ENCODE peak calls at places on chromosomes 12 and 14, in eight cellular contexts. I is HTR-8/SVneo, B is nucleus accumbens, O is kidney tubule cell, S is adipocyte, C is iris pigment epithelial cell, J is NCI-H1105 treated with DMSO at 0.1 percent for 48 hours, Z is left kidney. K is an unnamed sample.

GRCh38 chr12:75452675-75453330 is 27.8 kb upstream of the GLIPR1 start:
- DNase-seq in I (no peak), B (no peak), O (peak; percentile 57), S (peak; percentile 33), C (peak; percentile 77), J (no peak), Z (no peak), K (no peak)

GRCh38 chr12:18158774-18159557 is 69.0 kb upstream of the RERGL start:
- DNase-seq in I (no peak), B (no peak), O (peak; percentile 44), S (peak; percentile 68), C (peak; percentile 14), J (peak; percentile 33), Z (peak; percentile 57), K (no peak)

GRCh38 chr12:80763874-80764273 is 47.2 kb downstream of the MYF5 start:
- DNase-seq in I (peak; percentile 5), B (no peak), O (peak; percentile 45), S (peak; percentile 86), C (peak; percentile 65), J (peak; percentile 71), Z (peak; percentile 77), K (no peak)

GRCh38 chr14:26526132-26526531 is 71.7 kb downstream of the NOVA1 start:
- DNase-seq in I (no peak), B (no peak), O (peak; percentile 38), S (peak; percentile 79), C (no peak), J (no peak), Z (no peak), K (no peak)

GRCh38 chr12:128111951-128112350 is 155.0 kb upstream of the TMEM132C start:
- DNase-seq in I (no peak), B (no peak), O (no peak), S (no peak), C (no peak), J (no peak), Z (peak; percentile 25), K (no peak)

GRCh38 chr12:65878540-65878939 is 54.3 kb downstream of the HMGA2 start:
- DNase-seq in I (no peak), B (no peak), O (peak; percentile 59), S (no peak), C (no peak), J (no peak), Z (peak; percentile 75), K (no peak)

GRCh38 chr12:47779943-47780504 is 7.0 kb downstream of the SLC48A1 start:
- DNase-seq in I (no peak), B (no peak), O (no peak), S (no peak), C (no peak), J (no peak), Z (no peak), K (no peak)

GRCh38 chr12:94718114-94718513 is 67.8 kb upstream of the TMCC3 start:
- DNase-seq in I (no peak), B (no peak), O (no peak), S (no peak), C (peak; percentile 34), J (no peak), Z (peak; percentile 60), K (no peak)

GRCh38 chr12:38886064-38886463 is 19.3 kb downstream of the CPNE8 start:
- DNase-seq in I (no peak), B (peak; percentile 1), O (peak; percentile 84), S (no peak), C (peak; percentile 46), J (no peak), Z (no peak), K (no peak)

GRCh38 chr14:99529899-99530298 is 48.7 kb downstream of the CCNK start:
- DNase-seq in I (no peak), B (no peak), O (no peak), S (no peak), C (no peak), J (no peak), Z (no peak), K (no peak)

GRCh38 chr12:108129017-108129812 is at the start of gene WSCD2:
- DNase-seq in I (peak; percentile 44), B (peak; percentile 62), O (peak; percentile 43), S (peak; percentile 41), C (peak; percentile 10), J (peak; percentile 81), Z (peak; percentile 97), K (peak; percentile 28)

GRCh38 chr12:116538682-116539264 is 20.4 kb upstream of the MAP1LC3B2 start:
- DNase-seq in I (no peak), B (no peak), O (peak; percentile 26), S (no peak), C (no peak), J (no peak), Z (peak; percentile 68), K (no peak)

GRCh38 chr12:49345048-49345839 is 1.4 kb upstream of the DNAJC22 start:
- DNase-seq in I (no peak), B (peak; percentile 64), O (peak; percentile 80), S (peak; percentile 66), C (no peak), J (peak; percentile 22), Z (peak; percentile 97), K (no peak)

GRCh38 chr14:57209561-57209960 is 59.1 kb downstream of the EXOC5 start:
- DNase-seq in I (peak; percentile 43), B (no peak), O (peak; percentile 53), S (peak; percentile 65), C (peak; percentile 67), J (no peak), Z (no peak), K (no peak)

GRCh38 chr14:61511558-61511924 is 183.8 kb upstream of the HIF1A start:
- DNase-seq in I (no peak), B (peak; percentile 6), O (no peak), S (no peak), C (no peak), J (no peak), Z (peak; percentile 71), K (no peak)

GRCh38 chr14:60250318-60251035 is 1.5 kb downstream of the PPM1A start:
- DNase-seq in I (peak; percentile 31), B (peak; percentile 7), O (peak; percentile 74), S (peak; percentile 48), C (no peak), J (peak; percentile 31), Z (peak; percentile 85), K (peak; percentile 11)